ENCODE peak calls at places on chromosomes 4 and X, in four cellular contexts. One of them, this sample, is unnamed.

GRCh38 chr4:13162886-13163285 is 321.3 kb downstream of the RAB28 start:
- DNase-seq in left ventricle myocardium inferior: no peak
- DNase-seq in mammary epithelial cell: no peak
- DNase-seq in SJSA1: no peak
- DNase-seq in this sample: no peak

GRCh38 chr4:188242041-188242440 is 102.8 kb downstream of the TRIML1 start:
- DNase-seq in mammary epithelial cell: no peak
- DNase-seq in left ventricle myocardium inferior: no peak
- DNase-seq in SJSA1: no peak
- DNase-seq in this sample: no peak

GRCh38 chr4:109879636-109880314 is 31.9 kb downstream of the LRIT3 start:
- DNase-seq in left ventricle myocardium inferior: no peak
- DNase-seq in mammary epithelial cell: no peak
- DNase-seq in SJSA1: no peak
- DNase-seq in this sample: no peak

GRCh38 chr4:182318256-182318655 is 75.1 kb downstream of the TENM3 start:
- DNase-seq in SJSA1: no peak
- DNase-seq in left ventricle myocardium inferior: no peak
- DNase-seq in mammary epithelial cell: no peak
- DNase-seq in this sample: peak

GRCh38 chr4:8164194-8164565 is 5.6 kb upstream of the ABLIM2 start:
- DNase-seq in mammary epithelial cell: no peak
- DNase-seq in SJSA1: no peak
- DNase-seq in left ventricle myocardium inferior: no peak
- DNase-seq in this sample: no peak

GRCh38 chr4:47239649-47240048 is 208.3 kb downstream of the GABRB1 start:
- DNase-seq in mammary epithelial cell: no peak
- DNase-seq in left ventricle myocardium inferior: no peak
- DNase-seq in SJSA1: no peak
- DNase-seq in this sample: no peak

GRCh38 chr4:127995776-127996175 is 30.6 kb downstream of the ABHD18 start:
- DNase-seq in SJSA1: peak
- DNase-seq in left ventricle myocardium inferior: no peak
- DNase-seq in mammary epithelial cell: peak
- DNase-seq in this sample: peak

GRCh38 chrX:109880629-109881028 is 122.3 kb upstream of the TMEM164 start:
- DNase-seq in left ventricle myocardium inferior: no peak
- DNase-seq in mammary epithelial cell: no peak
- DNase-seq in SJSA1: no peak
- DNase-seq in this sample: no peak

GRCh38 chr4:176400816-176401461 is 81.2 kb downstream of the SPCS3 start:
- DNase-seq in mammary epithelial cell: peak
- DNase-seq in left ventricle myocardium inferior: no peak
- DNase-seq in SJSA1: peak
- DNase-seq in this sample: peak

GRCh38 chr4:44670466-44671199 is 7.6 kb upstream of the GUF1 start:
- DNase-seq in left ventricle myocardium inferior: no peak
- DNase-seq in SJSA1: no peak
- DNase-seq in mammary epithelial cell: no peak
- DNase-seq in this sample: no peak

GRCh38 chr4:117324851-117325491 is 239.6 kb upstream of the TRAM1L1 start:
- DNase-seq in left ventricle myocardium inferior: no peak
- DNase-seq in mammary epithelial cell: peak
- DNase-seq in SJSA1: peak
- DNase-seq in this sample: peak

GRCh38 chr4:81164126-81164525 is 50.9 kb downstream of the PRKG2 start:
- DNase-seq in SJSA1: no peak
- DNase-seq in left ventricle myocardium inferior: no peak
- DNase-seq in mammary epithelial cell: no peak
- DNase-seq in this sample: no peak

GRCh38 chr4:186554485-186554884 is 882 bp downstream of the MTNR1A start:
- DNase-seq in left ventricle myocardium inferior: no peak
- DNase-seq in mammary epithelial cell: peak
- DNase-seq in SJSA1: peak
- DNase-seq in this sample: peak

GRCh38 chrX:154730271-154730883 is 20.5 kb downstream of the GAB3 start:
- DNase-seq in SJSA1: no peak
- DNase-seq in left ventricle myocardium inferior: peak
- DNase-seq in mammary epithelial cell: no peak
- DNase-seq in this sample: peak

GRCh38 chr4:184255917-184256642 is 38.4 kb upstream of the ENPP6 start:
- DNase-seq in SJSA1: no peak
- DNase-seq in left ventricle myocardium inferior: no peak
- DNase-seq in mammary epithelial cell: no peak
- DNase-seq in this sample: no peak

GRCh38 chr4:21470531-21470930 is 478.0 kb downstream of the KCNIP4 start:
- DNase-seq in left ventricle myocardium inferior: no peak
- DNase-seq in SJSA1: no peak
- DNase-seq in mammary epithelial cell: peak
- DNase-seq in this sample: peak

GRCh38 chr4:89704651-89705395 is 132.1 kb downstream of the SNCA start:
- DNase-seq in left ventricle myocardium inferior: no peak
- DNase-seq in SJSA1: no peak
- DNase-seq in mammary epithelial cell: no peak
- DNase-seq in this sample: peak

GRCh38 chrX:71533850-71534515 is 1.1 kb downstream of the OGT start:
- DNase-seq in SJSA1: peak
- DNase-seq in mammary epithelial cell: peak
- DNase-seq in left ventricle myocardium inferior: peak
- DNase-seq in this sample: peak

GRCh38 chr4:10013722-10014121 is 7.6 kb downstream of the SLC2A9 start:
- DNase-seq in mammary epithelial cell: peak
- DNase-seq in left ventricle myocardium inferior: peak
- DNase-seq in SJSA1: no peak
- DNase-seq in this sample: no peak